ENCODE peak calls at places on chromosomes 2 and 18, in four cellular contexts. F, X, L and V are unnamed samples.

GRCh38 chr2:69733338-69734039 is 8.4 kb upstream of the ANXA4 start:
- DNase-seq in F (no peak), X (no peak), L (no peak), V (no peak)

GRCh38 chr2:26573241-26573925 is 67.8 kb downstream of the CIB4 start:
- DNase-seq in F (no peak), X (no peak), L (no peak), V (no peak)

GRCh38 chr2:112629224-112629623 is 16.5 kb upstream of the SLC20A1 start:
- DNase-seq in F (no peak), X (no peak), L (no peak), V (no peak)

GRCh38 chr2:231701456-231702373 is 6.6 kb upstream of the PTMA start:
- DNase-seq in F (peak; percentile 91), X (no peak), L (no peak), V (no peak)

GRCh38 chr2:6922201-6922656 is 5.0 kb downstream of the RNF144A start:
- DNase-seq in F (no peak), X (no peak), L (peak; percentile 70), V (no peak)

GRCh38 chr18:12621737-12622306 is 36.1 kb downstream of the SPIRE1 start:
- DNase-seq in F (peak; percentile 20), X (no peak), L (no peak), V (no peak)

GRCh38 chr2:113240150-113240914 is 38.4 kb downstream of the PAX8 start:
- DNase-seq in F (peak; percentile 98), X (peak; percentile 61), L (peak; percentile 82), V (peak; percentile 62)

GRCh38 chr2:241156997-241157441 is 6.8 kb downstream of the PPP1R7 start:
- DNase-seq in F (no peak), X (no peak), L (no peak), V (no peak)

GRCh38 chr2:7634370-7634769 is 717.2 kb downstream of the RNF144A start:
- DNase-seq in F (no peak), X (no peak), L (no peak), V (no peak)

GRCh38 chr2:22694856-22695255 is 690.1 kb upstream of the KLHL29 start:
- DNase-seq in F (no peak), X (no peak), L (no peak), V (no peak)

GRCh38 chr18:79856119-79857080 is 58.7 kb downstream of the KCNG2 start:
- DNase-seq in F (peak; percentile 18), X (no peak), L (no peak), V (no peak)

GRCh38 chr2:11103984-11104793 is 51.1 kb upstream of the SLC66A3 start:
- DNase-seq in F (no peak), X (no peak), L (no peak), V (no peak)

GRCh38 chr2:49035477-49035876 is 118.8 kb downstream of the FSHR start:
- DNase-seq in F (no peak), X (no peak), L (no peak), V (no peak)

GRCh38 chr18:420661-421060 is 79.8 kb downstream of the COLEC12 start:
- DNase-seq in F (no peak), X (no peak), L (no peak), V (no peak)

DNA sequence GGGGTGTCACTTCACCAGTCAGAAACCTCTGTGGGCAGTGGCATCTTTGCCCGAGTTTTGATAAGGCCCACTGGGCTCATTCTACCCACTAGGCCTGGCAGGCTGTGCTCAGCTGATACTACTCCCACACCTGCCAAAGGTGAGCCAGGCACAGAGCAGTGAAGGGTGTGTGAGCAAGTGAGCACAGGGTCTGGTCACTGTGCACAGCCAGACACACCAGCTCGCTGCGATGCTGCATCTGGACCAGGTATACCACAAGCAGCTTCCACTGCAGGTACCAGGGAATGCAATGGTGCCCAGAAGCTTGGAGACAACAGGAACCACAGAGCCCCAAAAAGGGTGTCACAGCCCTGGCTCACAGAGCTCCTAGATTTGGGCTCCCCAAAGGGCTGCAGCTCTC is 40.6 kb upstream of the CBLN2 start:
- DNase-seq in F (no peak), X (no peak), L (no peak), V (no peak)
- H3K9me3 ChIP-seq in F (no peaks in the 10 kb centered on the region), X (no peaks in the 10 kb centered on the region), L (no peaks in the 10 kb centered on the region), V (no peaks in the 10 kb centered on the region)

DNA sequence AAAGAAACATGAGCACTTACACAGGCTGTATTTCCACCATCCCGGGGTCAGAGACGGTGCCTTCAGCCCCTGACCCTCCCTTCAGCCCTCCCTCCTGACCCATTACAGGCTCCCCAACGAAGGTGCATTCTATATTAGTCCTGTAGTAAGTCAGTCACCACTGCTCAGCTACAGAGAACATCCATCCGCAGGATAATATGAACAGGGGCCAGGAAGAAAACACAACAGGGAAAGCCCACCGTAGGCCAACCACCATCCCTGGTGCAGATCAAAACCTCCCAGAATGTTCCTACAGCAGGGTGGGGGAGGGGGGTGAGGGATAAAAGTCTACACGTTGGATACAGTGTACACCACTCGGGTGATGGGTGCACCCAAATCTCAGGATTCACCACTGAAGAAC is 15.1 kb downstream of the PXDN start:
- DNase-seq in F (no peak), X (no peak), L (peak; percentile 22), V (no peak)
- H3K27ac ChIP-seq in F (no peak overlapping the region), X (peak overlapping the region; percentile 90), L (peak overlapping the region; percentile 97), V (peak overlapping the region; percentile 51)

DNA sequence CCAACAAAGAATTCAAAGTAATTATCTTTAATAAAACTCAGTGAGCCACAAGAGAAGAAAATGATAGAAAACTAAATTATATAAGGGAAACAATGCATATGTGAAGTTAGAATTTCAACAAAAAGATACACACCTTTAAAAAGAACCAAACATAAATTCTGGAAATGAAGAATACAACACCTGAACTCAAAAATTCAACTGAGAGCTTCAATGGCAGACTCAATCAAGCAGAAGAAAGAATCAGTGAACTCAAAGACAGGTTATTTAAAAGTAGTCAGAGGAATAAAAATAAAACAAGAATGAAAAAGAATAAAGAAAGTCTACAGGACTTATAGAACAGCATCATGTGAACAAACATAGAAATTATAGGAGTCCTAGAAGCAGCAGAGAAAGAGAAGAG is 73.4 kb downstream of the L3MBTL4 start:
- DNase-seq in F (no peak), X (no peak), L (no peak), V (no peak)
- H3K9me3 ChIP-seq in F (no peaks in the 10 kb centered on the region), X (no peaks in the 10 kb centered on the region), L (no peaks in the 10 kb centered on the region), V (peaks cover 8% of the 10 kb centered on the region)

GRCh38 chr2:17301437-17301836 is 216.8 kb downstream of the RAD51AP2 start:
- DNase-seq in F (no peak), X (no peak), L (no peak), V (no peak)

GRCh38 chr2:17306706-17307105 is 211.5 kb downstream of the RAD51AP2 start:
- DNase-seq in F (no peak), X (no peak), L (no peak), V (no peak)

GRCh38 chr2:17303054-17303453 is 215.2 kb downstream of the RAD51AP2 start:
- DNase-seq in F (no peak), X (peak; percentile 5), L (peak; percentile 99), V (no peak)

GRCh38 chr2:17306219-17306618 is 212.0 kb downstream of the RAD51AP2 start:
- DNase-seq in F (no peak), X (no peak), L (no peak), V (no peak)

GRCh38 chr2:17303496-17303895 is 214.7 kb downstream of the RAD51AP2 start:
- DNase-seq in F (no peak), X (no peak), L (peak; percentile 70), V (no peak)
- H3K27ac ChIP-seq in F (no peak overlapping the region), X (no peak overlapping the region), L (peak overlapping the region; percentile 82), V (no peak overlapping the region)